ENCODE peak calls at places on chromosomes 3 and 15, in seven cellular contexts. One of them, this sample, is unnamed.

GRCh38 chr3:173857154-173857553 is 459.6 kb downstream of the NLGN1 start:
- DNase-seq in RWPE1: no peak
- DNase-seq in stomach: no peak
- DNase-seq in ovary: no peak
- DNase-seq in cardiac muscle cell: no peak
- DNase-seq in H9: no peak
- DNase-seq in neural progenitor cell: no peak
- DNase-seq in this sample: no peak

GRCh38 chr3:188706599-188706998 is 465.2 kb upstream of the TPRG1 start:
- DNase-seq in RWPE1: no peak
- DNase-seq in stomach: no peak
- DNase-seq in ovary: no peak
- DNase-seq in cardiac muscle cell: no peak
- DNase-seq in H9: no peak
- DNase-seq in neural progenitor cell: no peak
- DNase-seq in this sample: no peak

GRCh38 chr3:137039570-137039969 is 81.8 kb downstream of the IL20RB start:
- DNase-seq in RWPE1: no peak
- DNase-seq in stomach: no peak
- DNase-seq in ovary: no peak
- DNase-seq in cardiac muscle cell: peak
- DNase-seq in H9: no peak
- DNase-seq in neural progenitor cell: no peak
- DNase-seq in this sample: no peak

GRCh38 chr3:45171283-45171682 is 25.1 kb upstream of the CDCP1 start:
- DNase-seq in RWPE1: no peak
- DNase-seq in stomach: no peak
- DNase-seq in ovary: no peak
- DNase-seq in cardiac muscle cell: no peak
- DNase-seq in H9: no peak
- DNase-seq in neural progenitor cell: no peak
- DNase-seq in this sample: no peak

GRCh38 chr3:128709506-128710210 is 16.3 kb upstream of the RAB7A start:
- DNase-seq in RWPE1: peak
- DNase-seq in stomach: peak
- DNase-seq in ovary: no peak
- DNase-seq in cardiac muscle cell: no peak
- DNase-seq in H9: no peak
- DNase-seq in neural progenitor cell: no peak
- DNase-seq in this sample: no peak

GRCh38 chr3:99644017-99644416 is 5.6 kb downstream of the COL8A1 start:
- DNase-seq in RWPE1: no peak
- DNase-seq in stomach: no peak
- DNase-seq in ovary: no peak
- DNase-seq in cardiac muscle cell: no peak
- DNase-seq in H9: no peak
- DNase-seq in neural progenitor cell: no peak
- DNase-seq in this sample: no peak

GRCh38 chr3:194879991-194880939 is 194.6 kb downstream of the FAM43A start:
- DNase-seq in RWPE1: no peak
- DNase-seq in stomach: peak
- DNase-seq in ovary: no peak
- DNase-seq in cardiac muscle cell: peak
- DNase-seq in H9: peak
- DNase-seq in neural progenitor cell: no peak
- DNase-seq in this sample: peak

GRCh38 chr3:196327405-196327804 is 9.4 kb upstream of the DYNLT2B start:
- DNase-seq in RWPE1: no peak
- DNase-seq in stomach: peak
- DNase-seq in ovary: no peak
- DNase-seq in cardiac muscle cell: no peak
- DNase-seq in H9: peak
- DNase-seq in neural progenitor cell: no peak
- DNase-seq in this sample: peak

GRCh38 chr3:126755866-126756265 is 51.8 kb downstream of the CHCHD6 start:
- DNase-seq in RWPE1: no peak
- DNase-seq in stomach: no peak
- DNase-seq in ovary: no peak
- DNase-seq in cardiac muscle cell: no peak
- DNase-seq in H9: no peak
- DNase-seq in neural progenitor cell: no peak
- DNase-seq in this sample: no peak

GRCh38 chr3:14223595-14223994 is 45.0 kb downstream of the LSM3 start:
- DNase-seq in RWPE1: no peak
- DNase-seq in stomach: no peak
- DNase-seq in ovary: no peak
- DNase-seq in cardiac muscle cell: no peak
- DNase-seq in H9: no peak
- DNase-seq in neural progenitor cell: no peak
- DNase-seq in this sample: peak

GRCh38 chr15:66560856-66561525 is 4.8 kb downstream of the LCTL start:
- DNase-seq in RWPE1: no peak
- DNase-seq in stomach: no peak
- DNase-seq in ovary: no peak
- DNase-seq in cardiac muscle cell: no peak
- DNase-seq in H9: no peak
- DNase-seq in neural progenitor cell: no peak
- DNase-seq in this sample: no peak

GRCh38 chr3:185716436-185717090 is 108.3 kb downstream of the IGF2BP2 start:
- DNase-seq in RWPE1: no peak
- DNase-seq in stomach: no peak
- DNase-seq in ovary: no peak
- DNase-seq in cardiac muscle cell: no peak
- DNase-seq in H9: no peak
- DNase-seq in neural progenitor cell: no peak
- DNase-seq in this sample: peak

GRCh38 chr15:88637841-88638625 is 783 bp upstream of the ISG20 start:
- DNase-seq in RWPE1: no peak
- DNase-seq in stomach: no peak
- DNase-seq in ovary: no peak
- DNase-seq in cardiac muscle cell: no peak
- DNase-seq in H9: no peak
- DNase-seq in neural progenitor cell: no peak
- DNase-seq in this sample: no peak

GRCh38 chr3:53994986-53995385 is 103.3 kb upstream of the SELENOK start:
- DNase-seq in RWPE1: no peak
- DNase-seq in stomach: no peak
- DNase-seq in ovary: no peak
- DNase-seq in cardiac muscle cell: no peak
- DNase-seq in H9: no peak
- DNase-seq in neural progenitor cell: no peak
- DNase-seq in this sample: no peak

GRCh38 chr3:139353920-139354556 is 10.2 kb downstream of the MRPS22 start:
- DNase-seq in RWPE1: peak
- DNase-seq in stomach: no peak
- DNase-seq in ovary: no peak
- DNase-seq in cardiac muscle cell: peak
- DNase-seq in H9: no peak
- DNase-seq in neural progenitor cell: peak
- DNase-seq in this sample: peak

GRCh38 chr3:5213574-5213966 is 26.1 kb downstream of the EDEM1 start:
- DNase-seq in RWPE1: no peak
- DNase-seq in stomach: no peak
- DNase-seq in ovary: no peak
- DNase-seq in cardiac muscle cell: no peak
- DNase-seq in H9: peak
- DNase-seq in neural progenitor cell: no peak
- DNase-seq in this sample: peak

GRCh38 chr3:148021400-148021799 is 612.2 kb downstream of the ZIC1 start:
- DNase-seq in RWPE1: no peak
- DNase-seq in stomach: no peak
- DNase-seq in ovary: no peak
- DNase-seq in cardiac muscle cell: no peak
- DNase-seq in H9: no peak
- DNase-seq in neural progenitor cell: no peak
- DNase-seq in this sample: no peak

GRCh38 chr3:69819283-69819682 is 80.0 kb downstream of the MITF start:
- DNase-seq in RWPE1: no peak
- DNase-seq in stomach: no peak
- DNase-seq in ovary: peak
- DNase-seq in cardiac muscle cell: no peak
- DNase-seq in H9: no peak
- DNase-seq in neural progenitor cell: no peak
- DNase-seq in this sample: no peak

GRCh38 chr15:56052389-56053045 is 59.1 kb upstream of the NEDD4 start:
- DNase-seq in RWPE1: peak
- DNase-seq in stomach: no peak
- DNase-seq in ovary: no peak
- DNase-seq in cardiac muscle cell: peak
- DNase-seq in H9: no peak
- DNase-seq in neural progenitor cell: peak
- DNase-seq in this sample: no peak

GRCh38 chr3:26963356-26963742 is 340.8 kb downstream of the LRRC3B start:
- DNase-seq in RWPE1: no peak
- DNase-seq in stomach: no peak
- DNase-seq in ovary: no peak
- DNase-seq in cardiac muscle cell: no peak
- DNase-seq in H9: no peak
- DNase-seq in neural progenitor cell: no peak
- DNase-seq in this sample: no peak

GRCh38 chr3:187626581-187626980 is 43.6 kb downstream of the SST start:
- DNase-seq in RWPE1: no peak
- DNase-seq in stomach: no peak
- DNase-seq in ovary: no peak
- DNase-seq in cardiac muscle cell: no peak
- DNase-seq in H9: no peak
- DNase-seq in neural progenitor cell: no peak
- DNase-seq in this sample: no peak

GRCh38 chr3:170469151-170470062 is 50.7 kb downstream of the CLDN11 start:
- DNase-seq in RWPE1: no peak
- DNase-seq in stomach: no peak
- DNase-seq in ovary: peak
- DNase-seq in cardiac muscle cell: no peak
- DNase-seq in H9: no peak
- DNase-seq in neural progenitor cell: no peak
- DNase-seq in this sample: no peak

GRCh38 chr15:77748078-77749064 is 115.7 kb upstream of the LINGO1 start:
- DNase-seq in RWPE1: no peak
- DNase-seq in stomach: no peak
- DNase-seq in ovary: no peak
- DNase-seq in cardiac muscle cell: no peak
- DNase-seq in H9: peak
- DNase-seq in neural progenitor cell: no peak
- DNase-seq in this sample: no peak

GRCh38 chr3:47005212-47006144 is 26.0 kb downstream of the NBEAL2 start:
- DNase-seq in RWPE1: no peak
- DNase-seq in stomach: no peak
- DNase-seq in ovary: peak
- DNase-seq in cardiac muscle cell: no peak
- DNase-seq in H9: no peak
- DNase-seq in neural progenitor cell: no peak
- DNase-seq in this sample: no peak

GRCh38 chr15:68433551-68433950 is 1.6 kb upstream of the ITGA11 start:
- DNase-seq in RWPE1: no peak
- DNase-seq in stomach: no peak
- DNase-seq in ovary: no peak
- DNase-seq in cardiac muscle cell: no peak
- DNase-seq in H9: no peak
- DNase-seq in neural progenitor cell: no peak
- DNase-seq in this sample: peak

GRCh38 chr15:54082836-54083492 is 104.7 kb downstream of the UNC13C start:
- DNase-seq in RWPE1: peak
- DNase-seq in stomach: no peak
- DNase-seq in ovary: no peak
- DNase-seq in cardiac muscle cell: peak
- DNase-seq in H9: peak
- DNase-seq in neural progenitor cell: peak
- DNase-seq in this sample: peak

GRCh38 chr3:61796088-61796680 is 234.8 kb downstream of the PTPRG start:
- DNase-seq in RWPE1: no peak
- DNase-seq in stomach: no peak
- DNase-seq in ovary: no peak
- DNase-seq in cardiac muscle cell: no peak
- DNase-seq in H9: no peak
- DNase-seq in neural progenitor cell: peak
- DNase-seq in this sample: peak

GRCh38 chr3:109337393-109337792 is at the start of gene DPPA4:
- DNase-seq in RWPE1: no peak
- DNase-seq in stomach: no peak
- DNase-seq in ovary: no peak
- DNase-seq in cardiac muscle cell: no peak
- DNase-seq in H9: peak
- DNase-seq in neural progenitor cell: peak
- DNase-seq in this sample: peak
- H3K27ac ChIP-seq in RWPE1: no peak
- H3K27ac ChIP-seq in stomach: no peak
- H3K27ac ChIP-seq in ovary: no peak
- H3K27ac ChIP-seq in cardiac muscle cell: peak
- H3K27ac ChIP-seq in H9: peak
- H3K27ac ChIP-seq in neural progenitor cell: peak
- H3K27ac ChIP-seq in this sample: peak

GRCh38 chr3:39443530-39443929 is 23.9 kb upstream of the MOBP start:
- DNase-seq in RWPE1: no peak
- DNase-seq in stomach: no peak
- DNase-seq in ovary: no peak
- DNase-seq in cardiac muscle cell: no peak
- DNase-seq in H9: peak
- DNase-seq in neural progenitor cell: no peak
- DNase-seq in this sample: peak
- TF ChIP-seq CTCF in RWPE1: no peak
- TF ChIP-seq CTCF in stomach: no peak
- TF ChIP-seq CTCF in ovary: no peak
- TF ChIP-seq CTCF in cardiac muscle cell: peak
- TF ChIP-seq CTCF in H9: peak
- TF ChIP-seq CTCF in neural progenitor cell: peak
- TF ChIP-seq CTCF in this sample: peak

DNA sequence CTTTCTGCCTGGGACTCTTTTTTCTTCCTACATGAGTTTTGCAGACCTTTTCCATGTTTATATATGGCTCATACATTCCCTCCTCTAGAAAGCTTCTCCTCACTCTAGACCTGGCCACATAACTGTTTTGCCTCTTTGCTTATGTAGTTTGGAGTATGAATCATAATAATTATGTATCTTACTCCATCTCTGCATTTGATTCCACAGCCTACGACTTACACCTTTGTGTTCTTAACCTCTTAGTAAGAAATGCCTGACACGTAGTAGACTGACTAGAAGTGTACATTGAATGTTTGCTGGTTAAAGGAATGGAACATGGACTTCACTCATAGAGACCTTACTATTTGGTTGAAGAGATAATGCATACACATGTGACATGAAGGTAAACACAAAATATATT is 56.4 kb downstream of the MBNL1 start:
- DNase-seq in RWPE1: no peak
- DNase-seq in stomach: no peak
- DNase-seq in ovary: no peak
- DNase-seq in cardiac muscle cell: no peak
- DNase-seq in H9: no peak
- DNase-seq in neural progenitor cell: no peak
- DNase-seq in this sample: no peak
- H3K27ac ChIP-seq in RWPE1: no peak
- H3K27ac ChIP-seq in stomach: no peak
- H3K27ac ChIP-seq in ovary: no peak
- H3K27ac ChIP-seq in cardiac muscle cell: no peak
- H3K27ac ChIP-seq in H9: no peak
- H3K27ac ChIP-seq in neural progenitor cell: no peak
- H3K27ac ChIP-seq in this sample: no peak

DNA sequence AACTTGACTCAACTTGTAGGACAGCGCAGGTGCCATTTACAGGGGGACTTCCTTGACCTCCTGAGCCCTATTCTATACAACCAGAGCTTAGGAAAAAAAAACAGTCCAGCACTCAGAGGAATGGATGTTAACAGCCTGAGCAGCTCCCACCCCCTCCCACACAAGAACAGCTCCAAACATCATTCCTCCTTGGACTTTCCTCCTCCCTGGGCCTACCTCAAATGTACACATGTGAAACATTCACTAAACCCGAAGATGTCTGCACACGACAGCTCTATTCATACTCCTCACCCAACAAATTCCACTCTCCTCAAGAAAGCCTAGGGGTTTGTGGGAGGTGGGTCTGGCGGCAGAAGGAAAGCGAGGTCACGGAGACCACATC is 503 bp upstream of the ATRIP start:
- DNase-seq in RWPE1: no peak
- DNase-seq in stomach: no peak
- DNase-seq in ovary: no peak
- DNase-seq in cardiac muscle cell: no peak
- DNase-seq in H9: no peak
- DNase-seq in neural progenitor cell: no peak
- DNase-seq in this sample: no peak
- TF ChIP-seq CTCF in RWPE1: no peak
- TF ChIP-seq CTCF in stomach: no peak
- TF ChIP-seq CTCF in ovary: no peak
- TF ChIP-seq CTCF in cardiac muscle cell: no peak
- TF ChIP-seq CTCF in H9: no peak
- TF ChIP-seq CTCF in neural progenitor cell: no peak
- TF ChIP-seq CTCF in this sample: no peak

This sample was measured in endodermal cell.